ENCODE peak calls at places on chromosomes 12 and 14, in five cellular contexts. K is neuronal stem cell; C is AG09309; Z is IMR-90; D is activated CD8-positive, alpha-beta memory T cell treated with anti-CD3 and anti-CD28 coated beads, Interleukin-2, amount 10 ng/mL, durations not matched to agents 7 days and 5 days. T is an unnamed sample.

GRCh38 chr14:60616326-60617044 is 32.8 kb downstream of the SIX1 start:
- DNase-seq in K (no peak), C (no peak), Z (no peak), D (no peak), T (no peak)

GRCh38 chr12:64389154-64389553 is 1.4 kb downstream of the C12orf56 start:
- DNase-seq in K (no peak), C (no peak), Z (no peak), D (no peak), T (no peak)

GRCh38 chr12:85627584-85627983 is 208.6 kb downstream of the RASSF9 start:
- DNase-seq in K (no peak), C (peak; percentile 78), Z (peak; percentile 92), D (no peak), T (peak; percentile 82)

GRCh38 chr12:52003016-52003550 is 3.7 kb upstream of the TAMALIN start:
- DNase-seq in K (no peak), C (no peak), Z (no peak), D (no peak), T (no peak)

GRCh38 chr12:114693532-114693931 is 9.6 kb upstream of the TBX3 start:
- DNase-seq in K (no peak), C (no peak), Z (no peak), D (no peak), T (no peak)

GRCh38 chr14:68291820-68292219 is 472.2 kb downstream of the RAD51B start:
- DNase-seq in K (no peak), C (no peak), Z (no peak), D (no peak), T (no peak)

GRCh38 chr12:10362325-10362724 is 27.5 kb downstream of the KLRK1 start:
- DNase-seq in K (no peak), C (no peak), Z (no peak), D (no peak), T (no peak)

GRCh38 chr14:92513204-92513965 is at the start of gene RIN3:
- DNase-seq in K (peak; percentile 31), C (no peak), Z (peak; percentile 65), D (peak; percentile 73), T (no peak)

GRCh38 chr12:124453419-124454351 is 113.7 kb downstream of the NCOR2 start:
- DNase-seq in K (no peak), C (no peak), Z (peak; percentile 55), D (peak; percentile 94), T (no peak)

GRCh38 chr12:176321-177181 is 37.4 kb downstream of the SLC6A12 start:
- DNase-seq in K (no peak), C (no peak), Z (peak; percentile 61), D (no peak), T (no peak)

GRCh38 chr12:76883151-76883550 is 4.3 kb upstream of the CSRP2 start:
- DNase-seq in K (no peak), C (no peak), Z (peak; percentile 84), D (no peak), T (peak; percentile 51)

GRCh38 chr12:105978686-105979085 is 160.1 kb downstream of the NUAK1 start:
- DNase-seq in K (no peak), C (no peak), Z (no peak), D (no peak), T (no peak)

GRCh38 chr14:70642313-70643235 is 858 bp downstream of the TTC9 start:
- DNase-seq in K (no peak), C (no peak), Z (no peak), D (peak; percentile 62), T (no peak)

GRCh38 chr12:64627781-64628180 is 17.5 kb downstream of the RASSF3 start:
- DNase-seq in K (no peak), C (peak; percentile 44), Z (peak; percentile 95), D (no peak), T (no peak)

GRCh38 chr12:5582541-5582940 is 150.6 kb downstream of the NTF3 start:
- DNase-seq in K (no peak), C (no peak), Z (no peak), D (no peak), T (no peak)

GRCh38 chr12:3432176-3432742 is 58.7 kb upstream of the PRMT8 start:
- DNase-seq in K (no peak), C (no peak), Z (no peak), D (no peak), T (peak; percentile 23)

GRCh38 chr14:101022916-101023435 is 119.5 kb upstream of the RTL1 start:
- DNase-seq in K (no peak), C (no peak), Z (no peak), D (peak; percentile 16), T (no peak)

GRCh38 chr12:52280796-52281560 is 6.5 kb downstream of the KRT86 start:
- DNase-seq in K (no peak), C (peak; percentile 98), Z (peak; percentile 97), D (no peak), T (peak; percentile 99)

GRCh38 chr12:71780207-71780822 is 25.7 kb downstream of the RAB21 start:
- DNase-seq in K (no peak), C (no peak), Z (peak; percentile 50), D (peak; percentile 52), T (peak; percentile 15)

GRCh38 chr14:56059054-56059453 is 59.2 kb upstream of the PELI2 start:
- DNase-seq in K (no peak), C (no peak), Z (peak; percentile 16), D (no peak), T (no peak)